ENCODE peak calls at places on chromosome 22, in seven cellular contexts. U is endodermal cell; O is HepG2; G is H9; E is AG04450; T is CD4-positive, alpha-beta T cell; A is esophagus squamous epithelium. P is an unnamed sample. For H3K9me3, the result is how much of the 10 kb centered on the place peaks cover.

GRCh38 chr22:50687829-50688228 is 15.2 kb downstream of the SHANK3 start:
- DNase-seq in T (no peak), A (no peak), G (no peak), U (no peak), E (no peak), O (no peak), P (no peak)

GRCh38 chr22:38034278-38034882 is 22.8 kb upstream of the PICK1 start:
- DNase-seq in U (peak), A (no peak), T (no peak), O (peak), E (peak), G (peak), P (peak)

GRCh38 chr22:25478573-25478972 is 85.9 kb upstream of the GRK3 start:
- DNase-seq in O (no peak), G (no peak), A (no peak), T (no peak), E (no peak), U (no peak), P (no peak)

GRCh38 chr22:42418811-42419243 is 13.4 kb downstream of the NFAM1 start:
- DNase-seq in O (no peak), E (no peak), A (no peak), U (no peak), G (no peak), T (no peak), P (no peak)

GRCh38 chr22:43956805-43957463 is 1.7 kb downstream of the SAMM50 start:
- DNase-seq in A (no peak), G (no peak), E (no peak), U (no peak), O (peak), T (no peak), P (no peak)

GRCh38 chr22:30869996-30870395 is 98.6 kb downstream of the MORC2 start:
- DNase-seq in T (no peak), U (peak), E (no peak), O (no peak), A (no peak), G (no peak), P (no peak)

GRCh38 chr22:30945653-30946052 is 22.9 kb downstream of the MORC2 start:
- DNase-seq in U (no peak), A (no peak), O (no peak), T (no peak), G (no peak), E (no peak), P (no peak)

GRCh38 chr22:24977370-24978230 is 25.1 kb downstream of the KIAA1671 start:
- DNase-seq in U (peak), E (no peak), A (no peak), T (no peak), G (no peak), O (no peak), P (peak)

GRCh38 chr22:24431309-24432034 is 4.1 kb downstream of the ADORA2A start:
- DNase-seq in A (no peak), G (no peak), E (no peak), T (no peak), U (no peak), O (no peak), P (no peak)

GRCh38 chr22:27129266-27129665 is 471.9 kb downstream of the MIAT start:
- DNase-seq in G (no peak), A (no peak), U (no peak), E (no peak), O (no peak), T (no peak), P (no peak)

GRCh38 chr22:28025866-28026575 is 107.0 kb upstream of the PITPNB start:
- DNase-seq in E (no peak), T (no peak), U (no peak), O (no peak), G (no peak), A (no peak), P (no peak)

GRCh38 chr22:25702046-25702445 is 39.9 kb upstream of the MYO18B start:
- DNase-seq in A (no peak), E (no peak), G (no peak), O (peak), T (no peak), U (no peak), P (no peak)

DNA sequence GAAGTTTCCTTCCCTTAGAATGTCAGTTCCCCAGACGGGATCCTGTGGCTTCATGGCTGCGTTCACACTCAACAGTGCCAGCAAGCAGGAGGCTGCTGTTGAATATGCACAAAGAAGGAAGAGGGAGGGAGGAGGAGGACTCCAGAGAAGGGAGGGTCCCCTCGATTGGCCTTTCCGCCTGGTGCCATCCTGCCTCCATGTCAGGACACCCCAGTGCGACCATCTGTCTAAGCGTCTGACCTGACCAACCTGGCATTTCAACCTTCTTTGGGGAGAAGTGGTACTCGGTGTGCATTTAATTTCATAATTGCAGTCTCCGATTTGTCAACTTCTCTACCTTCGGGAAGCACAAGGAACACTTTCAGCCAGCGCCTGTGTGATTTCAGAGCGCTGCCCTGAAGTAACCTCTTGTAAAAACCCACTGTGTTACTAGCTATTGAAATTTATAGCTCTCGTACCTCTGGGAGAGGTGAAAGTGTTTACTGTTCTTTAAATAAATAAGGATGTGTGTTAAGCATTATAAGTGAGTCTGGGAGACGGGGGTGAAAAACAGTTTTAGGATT is 1491.9 kb downstream of the TBC1D22A start:
- DNase-seq in T (no peak), G (no peak), O (no peak), U (peak), A (no peak), E (no peak), P (no peak)
- H3K9me3 ChIP-seq in T (under half), G (under half), O (under half), U (under half), A (under half), E (half or more), P (under half)

GRCh38 chr22:47355388-47355725 is 592.9 kb downstream of the TBC1D22A start:
- DNase-seq in T (no peak), O (no peak), G (no peak), U (peak), E (no peak), A (no peak), P (no peak)
- H3K9me3 ChIP-seq in T (under half), O (under half), G (half or more), U (half or more), E (under half), A (under half), P (under half)

DNA sequence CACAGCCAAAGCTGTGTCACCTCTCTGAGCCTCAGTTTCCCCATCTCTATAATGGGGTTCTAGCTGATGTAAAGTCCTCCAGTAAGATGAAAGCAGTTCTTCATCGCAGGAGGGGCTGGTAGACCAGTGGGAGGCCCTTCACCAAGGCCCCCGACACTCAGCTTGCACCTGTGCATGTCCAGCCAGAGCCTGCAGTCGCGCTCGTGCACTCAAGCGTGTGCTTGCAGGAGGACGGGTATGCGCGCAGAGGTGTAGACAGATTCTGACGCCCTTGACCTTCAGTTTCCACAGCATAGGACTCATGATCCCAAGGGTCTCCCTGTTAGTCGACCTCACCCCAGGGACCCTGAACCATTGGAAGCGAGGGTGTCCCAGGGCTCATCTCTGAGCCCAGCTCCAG is 633.7 kb downstream of the TBC1D22A start:
- DNase-seq in T (no peak), G (no peak), E (no peak), U (no peak), A (no peak), O (no peak), P (no peak)
- H3K9me3 ChIP-seq in T (under half), G (half or more), E (under half), U (half or more), A (under half), O (under half), P (under half)

DNA sequence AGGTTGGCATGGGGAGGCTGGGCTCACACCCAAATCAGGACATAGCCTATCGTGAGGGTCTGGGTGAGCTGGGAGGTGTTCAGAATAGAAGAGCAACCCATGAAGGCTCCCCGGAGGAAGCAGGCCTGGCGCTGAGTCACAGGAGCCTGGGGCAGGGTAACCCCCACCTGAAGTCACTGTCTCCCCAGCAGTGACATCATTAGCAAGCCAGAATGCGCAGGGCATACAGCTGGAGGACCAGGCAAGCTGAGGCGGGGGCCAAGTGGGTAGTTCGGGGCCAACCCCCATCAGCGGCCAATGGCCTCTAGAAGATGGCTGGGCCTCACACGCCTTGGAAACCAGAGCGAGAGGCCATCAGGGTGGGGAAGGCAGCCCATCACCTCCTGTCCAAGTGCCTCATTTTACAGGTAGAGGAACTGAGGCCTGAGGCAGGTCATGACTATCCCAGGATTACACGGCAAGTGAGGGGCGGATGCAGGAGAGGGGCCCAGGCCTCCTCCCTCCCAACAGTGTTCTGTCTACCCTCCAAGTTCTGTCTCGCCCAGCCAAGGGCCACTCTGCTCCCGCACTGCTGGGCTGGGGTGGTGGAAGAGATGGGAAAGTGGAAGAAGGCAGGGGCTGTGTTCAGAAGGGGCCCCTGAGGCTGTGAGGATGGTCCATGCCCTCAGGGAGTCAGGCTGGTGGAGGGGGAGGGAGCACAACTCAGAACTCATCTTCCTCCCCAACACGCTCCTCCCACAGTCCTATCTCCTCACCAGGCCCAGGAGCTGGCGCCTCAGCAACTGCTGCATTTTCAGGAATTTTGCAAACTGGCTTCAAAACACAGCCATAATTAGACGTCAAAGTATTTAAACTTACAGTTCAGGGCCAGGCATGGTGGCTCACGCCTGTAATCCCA is 24.6 kb downstream of the RPL3 start:
- DNase-seq in T (no peak), A (no peak), E (no peak), O (no peak), G (no peak), U (no peak), P (no peak)
- H3K9me3 ChIP-seq in T (under half), A (under half), E (under half), O (under half), G (under half), U (under half), P (under half)

GRCh38 chr22:49291781-49292180 is 535.9 kb downstream of the BRD1 start:
- DNase-seq in T (no peak), A (no peak), U (no peak), G (no peak), O (no peak), E (no peak), P (no peak)
- H3K9me3 ChIP-seq in T (under half), A (under half), U (under half), G (under half), O (under half), E (half or more), P (under half)

GRCh38 chr22:22911327-22912134 is 23.9 kb downstream of the IGLL5 start:
- DNase-seq in O (no peak), E (no peak), A (no peak), U (no peak), G (no peak), T (no peak), P (no peak)
- H3K9me3 ChIP-seq in O (under half), E (under half), A (under half), U (under half), G (under half), T (under half), P (under half)

DNA sequence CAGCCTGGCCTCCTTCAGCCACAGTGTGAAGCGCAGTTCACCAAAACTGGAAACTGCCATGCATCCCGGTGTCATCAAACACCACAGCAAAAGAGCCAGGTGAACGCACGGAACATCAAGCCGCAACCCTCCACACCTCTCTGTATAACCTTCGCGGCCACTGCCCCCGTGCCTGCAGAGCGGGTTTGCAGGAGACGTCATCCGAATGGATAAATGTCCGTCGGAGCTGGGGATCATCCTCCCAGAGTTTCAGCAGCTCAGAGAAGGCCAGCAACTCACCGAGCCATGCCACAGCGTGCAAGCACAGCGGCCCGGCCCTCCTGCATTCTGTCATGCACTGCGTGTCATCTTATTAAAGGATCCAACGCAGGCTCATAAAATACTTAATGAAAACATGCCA is 310.0 kb downstream of the BRD1 start:
- DNase-seq in G (peak), U (no peak), A (no peak), O (no peak), E (no peak), T (no peak), P (no peak)
- H3K9me3 ChIP-seq in G (under half), U (under half), A (under half), O (under half), E (half or more), T (under half), P (under half)